ENCODE peak calls at places on chromosomes 4 and X, in ten cellular contexts. V, G, M, I, Y, Q, L, P, W and F are unnamed samples.

GRCh38 chr4:114417214-114417613 is 181.4 kb upstream of the UGT8 start:
- DNase-seq in W (peak), L (no peak), G (no peak), I (no peak), P (no peak), V (no peak), Y (no peak), Q (no peak), M (no peak), F (peak)

GRCh38 chr4:24321151-24321550 is 263.2 kb downstream of the DHX15 start:
- DNase-seq in I (no peak), M (no peak), W (no peak), P (no peak), L (peak), Q (no peak), G (no peak), V (no peak), Y (no peak), F (peak)

GRCh38 chr4:77593993-77594392 is 11.6 kb upstream of the CXCL13 start:
- DNase-seq in I (no peak), G (no peak), P (no peak), W (no peak), L (no peak), Q (no peak), V (no peak), Y (no peak), M (no peak), F (no peak)

GRCh38 chr4:6478546-6479220 is 6.3 kb upstream of the PPP2R2C start:
- DNase-seq in I (no peak), P (no peak), Q (no peak), G (no peak), Y (no peak), L (no peak), V (no peak), W (no peak), M (no peak), F (no peak)

GRCh38 chr4:155564880-155565279 is 101.8 kb upstream of the GUCY1A1 start:
- DNase-seq in L (no peak), W (no peak), Q (no peak), V (no peak), M (no peak), P (no peak), G (no peak), Y (no peak), I (no peak), F (no peak)

GRCh38 chrX:113512700-113513395 is 672.2 kb upstream of the AMOT start:
- DNase-seq in W (no peak), G (no peak), Y (no peak), Q (no peak), V (no peak), P (no peak), I (no peak), M (no peak), L (peak), F (no peak)

GRCh38 chrX:96837808-96838207 is 45.9 kb upstream of the RPA4 start:
- DNase-seq in Q (no peak), Y (no peak), I (no peak), P (no peak), W (no peak), G (no peak), V (no peak), L (peak), M (no peak), F (no peak)

GRCh38 chrX:34584781-34585180 is 72.3 kb downstream of the TMEM47 start:
- DNase-seq in M (no peak), G (no peak), P (no peak), I (no peak), V (no peak), L (no peak), W (peak), Y (no peak), Q (no peak), F (no peak)

GRCh38 chrX:77514177-77514576 is 67.0 kb downstream of the FGF16 start:
- DNase-seq in M (no peak), Y (no peak), P (no peak), L (no peak), V (no peak), Q (no peak), W (no peak), I (no peak), G (no peak), F (no peak)

GRCh38 chr4:103091601-103092223 is 7.9 kb downstream of the BDH2 start:
- DNase-seq in L (peak), I (no peak), Q (peak), P (peak), W (peak), M (peak), Y (peak), V (peak), G (no peak), F (peak)

GRCh38 chrX:111914398-111915092 is 38.6 kb downstream of the TRPC5OS start:
- DNase-seq in L (no peak), Q (no peak), V (no peak), P (no peak), G (no peak), I (no peak), W (no peak), M (no peak), Y (no peak), F (no peak)

GRCh38 chr4:6992728-6993655 is 50.2 kb upstream of the TADA2B start:
- DNase-seq in L (no peak), Y (no peak), I (no peak), V (no peak), P (no peak), M (no peak), G (no peak), Q (no peak), W (peak), F (peak)

GRCh38 chrX:106917830-106918500 is 2.2 kb upstream of the CLDN2 start:
- DNase-seq in G (no peak), Y (no peak), M (no peak), I (no peak), L (peak), W (peak), Q (no peak), P (no peak), V (no peak), F (no peak)

GRCh38 chr4:102780476-102781144 is 19.8 kb upstream of the MANBA start:
- DNase-seq in I (no peak), G (no peak), M (no peak), Q (no peak), P (no peak), Y (no peak), V (no peak), L (peak), W (no peak), F (no peak)

GRCh38 chr4:184801781-184802180 is 24.0 kb downstream of the ACSL1 start:
- DNase-seq in I (peak), L (peak), W (no peak), Y (no peak), G (no peak), V (no peak), Q (no peak), M (peak), P (no peak), F (no peak)

GRCh38 chr4:177478496-177478895 is 36.3 kb upstream of the AGA start:
- DNase-seq in I (no peak), G (no peak), V (no peak), M (no peak), Y (no peak), P (no peak), Q (no peak), L (no peak), W (peak), F (no peak)

GRCh38 chrX:149939271-149940014 is 1.2 kb upstream of the EOLA2 start:
- DNase-seq in P (peak), L (peak), G (peak), W (peak), M (peak), Q (peak), V (peak), Y (peak), I (peak), F (peak)

GRCh38 chr4:52870225-52870624 is 8.1 kb downstream of the RASL11B start:
- DNase-seq in L (no peak), V (no peak), Q (no peak), P (peak), M (peak), Y (no peak), I (no peak), W (no peak), G (no peak), F (no peak)

GRCh38 chrX:129318375-129318774 is 204.9 kb downstream of the SMARCA1 start:
- DNase-seq in P (no peak), Q (no peak), G (no peak), V (no peak), Y (no peak), I (no peak), W (peak), L (peak), M (peak), F (peak)

GRCh38 chrX:105331244-105331643 is 110.8 kb upstream of the TEX13A start:
- DNase-seq in L (peak), M (no peak), V (no peak), I (no peak), P (no peak), Y (no peak), Q (no peak), G (no peak), W (no peak), F (no peak)

GRCh38 chrX:114344756-114345155 is 239.1 kb upstream of the HTR2C start:
- DNase-seq in I (no peak), G (no peak), M (no peak), P (peak), W (peak), Q (peak), Y (peak), L (peak), V (peak), F (peak)

GRCh38 chrX:135433531-135434257 is 11.9 kb downstream of the SMIM10L2A start:
- DNase-seq in P (no peak), I (no peak), L (no peak), M (no peak), Q (no peak), W (no peak), V (no peak), G (no peak), Y (no peak), F (no peak)

GRCh38 chrX:2614911-2615310 is 76.2 kb upstream of the CD99 start:
- DNase-seq in Y (no peak), G (no peak), P (no peak), L (peak), W (peak), I (no peak), M (no peak), V (no peak), Q (no peak), F (no peak)

GRCh38 chr4:1204828-1205591 is 32.6 kb upstream of the SPON2 start:
- DNase-seq in W (no peak), I (no peak), P (no peak), Q (no peak), Y (no peak), L (no peak), M (peak), G (no peak), V (no peak), F (no peak)

GRCh38 chr4:20760053-20760452 is 59.8 kb downstream of the PACRGL start:
- DNase-seq in V (no peak), M (no peak), W (peak), G (no peak), Y (no peak), L (no peak), P (no peak), I (no peak), Q (no peak), F (peak)

GRCh38 chr4:105992641-105993305 is 97.5 kb downstream of the NPNT start:
- DNase-seq in M (no peak), V (no peak), W (no peak), I (no peak), P (no peak), Q (no peak), Y (no peak), L (no peak), G (no peak), F (no peak)

GRCh38 chr4:147964519-147964918 is 232.6 kb downstream of the ARHGAP10 start:
- DNase-seq in I (no peak), Q (no peak), M (no peak), W (no peak), L (no peak), Y (no peak), V (no peak), G (no peak), P (no peak), F (no peak)

GRCh38 chr4:119678761-119679160 is 50.2 kb upstream of the PDE5A start:
- DNase-seq in I (no peak), Q (no peak), Y (no peak), L (no peak), G (no peak), P (no peak), W (no peak), M (no peak), V (no peak), F (no peak)

GRCh38 chrX:136765957-136766356 is 14.8 kb downstream of the ARHGEF6 start:
- DNase-seq in M (no peak), P (no peak), I (no peak), V (no peak), L (no peak), Y (no peak), Q (no peak), G (no peak), W (no peak), F (no peak)

GRCh38 chr4:7428261-7429068 is 6.3 kb downstream of the PSAPL1 start:
- DNase-seq in G (no peak), L (no peak), P (no peak), I (no peak), Y (no peak), Q (peak), M (peak), V (no peak), W (no peak), F (no peak)

GRCh38 chrX:72569786-72570185 is 2.9 kb downstream of the HDAC8 start:
- DNase-seq in V (no peak), Y (no peak), G (no peak), L (peak), I (no peak), M (no peak), Q (no peak), P (no peak), W (peak), F (no peak)

GRCh38 chr4:168708108-168708507 is 211.3 kb downstream of the PALLD start:
- DNase-seq in W (no peak), P (no peak), Y (no peak), Q (no peak), V (no peak), M (no peak), L (no peak), G (no peak), I (no peak), F (peak)

GRCh38 chrX:34917146-34917545 is 25.4 kb upstream of the FAM47B start:
- DNase-seq in M (no peak), I (no peak), G (no peak), P (no peak), Q (no peak), L (no peak), V (no peak), Y (no peak), W (no peak), F (no peak)

GRCh38 chrX:17082831-17083230 is 136.4 kb downstream of the REPS2 start:
- DNase-seq in W (peak), Y (peak), I (no peak), M (no peak), L (peak), G (no peak), Q (no peak), V (no peak), P (no peak), F (peak)

GRCh38 chr4:17657849-17658248 is 43.4 kb downstream of the MED28 start:
- DNase-seq in W (no peak), I (no peak), P (no peak), Y (no peak), V (no peak), Q (no peak), M (no peak), L (no peak), G (no peak), F (no peak)